ENCODE peak calls at places on chromosomes 16 and 17, in six cellular contexts. Q, K, N, R, H and V are unnamed samples.

GRCh38 chr16:27254262-27254811 is 14.2 kb downstream of the NSMCE1 start:
- DNase-seq in N (no peak), H (no peak), Q (no peak), R (no peak), K (no peak), V (no peak)

GRCh38 chr16:5069048-5069447 is 2.6 kb upstream of the ALG1 start:
- DNase-seq in K (no peak), H (no peak), Q (no peak), R (no peak), N (no peak), V (no peak)

GRCh38 chr16:54431041-54431996 is 144.7 kb upstream of the IRX3 start:
- DNase-seq in R (no peak), K (no peak), Q (no peak), N (no peak), H (no peak), V (no peak)

GRCh38 chr16:84268231-84268630 is 26.4 kb upstream of the WFDC1 start:
- DNase-seq in N (no peak), R (no peak), H (no peak), K (no peak), Q (no peak), V (no peak)

GRCh38 chr17:77392376-77393273 is 251.9 kb downstream of the SEC14L1 start:
- DNase-seq in N (peak), R (peak), K (peak), Q (no peak), H (no peak), V (no peak)

GRCh38 chr17:4953461-4953961 is 2.6 kb downstream of the ENO3 start:
- DNase-seq in H (no peak), Q (no peak), R (no peak), K (no peak), N (no peak), V (no peak)

GRCh38 chr16:89319883-89320716 is 102.6 kb downstream of the ZNF778 start:
- DNase-seq in N (no peak), Q (no peak), H (no peak), K (peak), R (no peak), V (no peak)

GRCh38 chr17:74521701-74522201 is 9.5 kb downstream of the CD300LB start:
- DNase-seq in H (no peak), Q (no peak), K (no peak), N (no peak), R (peak), V (no peak)

GRCh38 chr16:83143788-83144187 is 517.0 kb downstream of the CDH13 start:
- DNase-seq in H (no peak), Q (peak), N (no peak), R (peak), K (no peak), V (no peak)

GRCh38 chr17:74960739-74961342 is 11.7 kb downstream of the HID1 start:
- DNase-seq in Q (no peak), K (no peak), N (peak), H (no peak), R (peak), V (no peak)

GRCh38 chr17:50613007-50613406 is 21.7 kb upstream of the ABCC3 start:
- DNase-seq in Q (no peak), K (no peak), N (no peak), H (no peak), R (no peak), V (no peak)

GRCh38 chr16:11755022-11755760 is 12.5 kb upstream of the TXNDC11 start:
- DNase-seq in R (no peak), Q (no peak), N (no peak), H (no peak), K (no peak), V (no peak)

GRCh38 chr17:2695243-2695960 is 16.2 kb downstream of the CLUH start:
- DNase-seq in H (no peak), N (no peak), K (no peak), R (peak), Q (no peak), V (no peak)

GRCh38 chr17:19703106-19703775 is 13.1 kb downstream of the SLC47A2 start:
- DNase-seq in Q (no peak), R (peak), N (no peak), H (no peak), K (no peak), V (no peak)

GRCh38 chr17:27613425-27613824 is 17.6 kb upstream of the LGALS9 start:
- DNase-seq in Q (no peak), H (no peak), N (no peak), R (no peak), K (no peak), V (no peak)

GRCh38 chr17:10052414-10052813 is 146.0 kb downstream of the GAS7 start:
- DNase-seq in H (no peak), R (no peak), Q (no peak), K (no peak), N (no peak), V (no peak)

GRCh38 chr17:74455025-74455585 is 11.3 kb upstream of the CD300A start:
- DNase-seq in K (no peak), N (no peak), H (no peak), Q (no peak), R (no peak), V (no peak)

GRCh38 chr16:2515180-2515803 is 1.5 kb downstream of the ATP6V0C start:
- DNase-seq in H (no peak), R (peak), K (no peak), N (no peak), Q (no peak), V (no peak)

GRCh38 chr17:1746975-1747543 is 4.4 kb downstream of the SERPINF2 start:
- DNase-seq in Q (no peak), N (no peak), R (peak), H (no peak), K (peak), V (no peak)

GRCh38 chr17:11538366-11538765 is 59.9 kb upstream of the DNAH9 start:
- DNase-seq in H (no peak), R (peak), K (peak), N (no peak), Q (no peak), V (no peak)

GRCh38 chr17:81845881-81846742 is 11.3 kb upstream of the PPP1R27 start:
- DNase-seq in R (no peak), Q (no peak), K (no peak), N (no peak), H (no peak), V (no peak)

GRCh38 chr16:81181013-81181720 is 57.3 kb upstream of the BCO1 start:
- DNase-seq in K (peak), Q (peak), R (peak), H (no peak), N (no peak), V (no peak)

GRCh38 chr16:88705746-88706287 is 391 bp downstream of the RNF166 start:
- DNase-seq in H (no peak), R (no peak), Q (no peak), K (peak), N (no peak), V (no peak)

GRCh38 chr17:80164185-80164584 is 5.6 kb upstream of the CARD14 start:
- DNase-seq in R (no peak), Q (no peak), N (no peak), K (no peak), H (no peak), V (no peak)

GRCh38 chr17:15947976-15948752 is 3.2 kb downstream of the ADORA2B start:
- DNase-seq in K (no peak), R (peak), N (no peak), H (no peak), Q (no peak), V (no peak)

GRCh38 chr17:72519598-72519936 is 398.7 kb downstream of the SOX9 start:
- DNase-seq in R (no peak), K (no peak), H (no peak), N (no peak), Q (no peak), V (no peak)

GRCh38 chr17:64676763-64677162 is 14.7 kb upstream of the SMURF2 start:
- DNase-seq in R (peak), Q (no peak), H (no peak), K (no peak), N (no peak), V (no peak)

GRCh38 chr16:85716680-85717038 is 27.9 kb upstream of the GINS2 start:
- DNase-seq in H (no peak), N (peak), R (no peak), Q (no peak), K (no peak), V (no peak)

GRCh38 chr17:21007646-21008045 is 35.2 kb downstream of the USP22 start:
- DNase-seq in R (no peak), K (no peak), H (no peak), N (no peak), Q (no peak), V (no peak)

GRCh38 chr16:74892574-74893461 is 92.1 kb downstream of the WDR59 start:
- DNase-seq in H (no peak), K (no peak), N (no peak), Q (no peak), R (no peak), V (no peak)

GRCh38 chr17:57391076-57391825 is 134.9 kb downstream of the MSI2 start:
- DNase-seq in R (no peak), Q (peak), H (no peak), N (no peak), K (no peak), V (peak)

GRCh38 chr17:46841561-46842379 is 9.6 kb upstream of the WNT9B start:
- DNase-seq in N (no peak), H (no peak), Q (no peak), R (peak), K (peak), V (no peak)

GRCh38 chr16:67185866-67186134 is 2.0 kb upstream of the MATCAP1 start:
- DNase-seq in K (no peak), Q (no peak), R (no peak), H (no peak), N (no peak), V (no peak)

GRCh38 chr16:8894736-8895334 is 12.7 kb downstream of the LITAFD start:
- DNase-seq in N (no peak), R (no peak), H (no peak), K (peak), Q (no peak), V (no peak)

GRCh38 chr17:35368086-35368824 is 5.2 kb downstream of the SLFN11 start:
- DNase-seq in R (no peak), Q (no peak), K (no peak), N (no peak), H (no peak), V (no peak)

GRCh38 chr17:29597361-29598172 is 4.6 kb downstream of the ANKRD13B start:
- DNase-seq in R (peak), N (peak), Q (no peak), K (no peak), H (no peak), V (no peak)